ENCODE peak calls at places on chromosomes 3 and 15, in six cellular contexts. P is neural progenitor cell, U is mesendoderm, D is adipocyte, R is kidney, S is H9. O is an unnamed sample. For H3K4me1, the result is how much of the 10 kb centered on the place peaks cover.

GRCh38 chr3:73379465-73379864 is 245.3 kb downstream of the PDZRN3 start:
- DNase-seq in R (no peak), P (no peak), S (no peak), U (no peak), D (no peak), O (no peak)

GRCh38 chr3:72738752-72739520 is 109.3 kb downstream of the SHQ1 start:
- DNase-seq in R (peak), P (peak), S (peak), D (peak), U (peak), O (peak)

GRCh38 chr15:25058080-25058785 is 103.4 kb downstream of the SNRPN start:
- DNase-seq in S (peak), P (no peak), R (no peak), D (no peak), U (no peak), O (no peak)

GRCh38 chr15:45314960-45315359 is 62.9 kb downstream of the SLC28A2 start:
- DNase-seq in P (peak), U (peak), S (peak), D (peak), R (no peak), O (peak)

GRCh38 chr3:126926684-126927404 is 56.1 kb upstream of the PLXNA1 start:
- DNase-seq in S (no peak), D (peak), U (no peak), R (no peak), P (no peak), O (peak)

GRCh38 chr3:58635371-58636285 is 30.9 kb downstream of the FAM3D start:
- DNase-seq in U (no peak), P (no peak), S (peak), R (no peak), D (no peak), O (no peak)

GRCh38 chr15:51869074-51869425 is 39.6 kb downstream of the TMOD3 start:
- DNase-seq in R (no peak), P (no peak), S (no peak), U (no peak), D (peak), O (no peak)

GRCh38 chr3:172315401-172316091 is 132.7 kb downstream of the GHSR start:
- DNase-seq in U (peak), P (no peak), S (no peak), R (no peak), D (peak), O (peak)

GRCh38 chr15:81224232-81224631 is 27.6 kb downstream of the IL16 start:
- DNase-seq in S (no peak), D (no peak), P (no peak), R (no peak), U (no peak), O (peak)

GRCh38 chr3:2250783-2251182 is 152.1 kb downstream of the CNTN4 start:
- DNase-seq in R (no peak), U (no peak), D (no peak), P (no peak), S (no peak), O (no peak)

GRCh38 chr3:47425383-47425778 is 44.6 kb downstream of the PTPN23 start:
- DNase-seq in U (no peak), R (no peak), P (no peak), D (no peak), S (peak), O (no peak)

GRCh38 chr3:133548090-133548489 is 25.4 kb upstream of the CDV3 start:
- DNase-seq in R (no peak), P (no peak), D (peak), S (no peak), U (no peak), O (no peak)

GRCh38 chr15:82140859-82141258 is 95.0 kb upstream of the MEX3B start:
- DNase-seq in R (no peak), D (no peak), U (no peak), S (no peak), P (no peak), O (no peak)

GRCh38 chr3:31567036-31567435 is 34.3 kb downstream of the STT3B start:
- DNase-seq in U (peak), D (no peak), P (peak), R (no peak), S (peak), O (no peak)

GRCh38 chr3:181133832-181134231 is 144.3 kb upstream of the DNAJC19 start:
- DNase-seq in R (no peak), S (no peak), D (no peak), U (no peak), P (no peak), O (no peak)

GRCh38 chr15:52292780-52293392 is 2.7 kb downstream of the MYO5C start:
- DNase-seq in D (no peak), S (no peak), P (no peak), U (no peak), R (no peak), O (no peak)

DNA sequence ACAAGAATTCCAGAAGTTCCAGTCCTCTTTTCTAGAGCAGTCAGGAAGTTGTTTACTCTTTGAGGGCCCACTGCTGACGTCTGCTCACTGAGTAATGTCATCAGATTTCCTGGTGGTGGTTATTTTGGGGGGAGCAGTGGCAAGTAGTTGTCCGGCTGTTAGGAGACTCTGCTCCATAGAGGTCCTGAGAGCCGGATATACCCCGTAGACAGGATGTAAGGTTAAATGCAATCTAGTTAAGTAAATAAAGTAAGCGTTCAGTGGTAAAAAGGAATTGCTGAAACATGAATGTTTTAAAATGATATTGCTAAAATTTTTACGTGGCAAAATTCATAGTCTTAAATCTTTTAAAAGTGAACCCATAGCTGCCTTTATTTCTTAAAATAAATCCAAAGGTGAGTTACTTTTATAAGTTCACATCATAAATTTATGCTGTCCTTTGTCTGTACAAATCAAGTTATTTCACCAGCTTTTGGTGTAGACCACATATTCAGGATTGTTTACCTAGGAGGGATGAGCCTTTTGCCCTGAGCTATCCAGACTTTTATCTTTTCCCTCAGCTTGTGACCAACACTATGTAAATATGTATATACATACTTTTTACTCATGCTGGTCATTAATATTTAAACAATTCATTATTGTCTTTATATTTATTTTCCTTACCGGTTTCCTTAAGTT is 65.8 kb downstream of the PDE8A start:
- DNase-seq in P (no peak), S (no peak), D (peak), U (peak), R (no peak), O (no peak)
- H3K4me1 ChIP-seq in P (under half), S (under half), D (under half), U (under half), R (under half), O (under half)

GRCh38 chr3:189909573-189909972 is 211.1 kb downstream of the P3H2 start:
- DNase-seq in S (no peak), U (no peak), R (no peak), P (no peak), D (no peak), O (no peak)
- H3K4me1 ChIP-seq in S (under half), U (under half), R (under half), P (under half), D (under half), O (under half)

GRCh38 chr15:58492661-58493397 is 61.0 kb downstream of the LIPC start:
- DNase-seq in S (no peak), D (no peak), R (no peak), U (peak), P (no peak), O (no peak)

GRCh38 chr15:58498821-58499580 is 67.2 kb downstream of the LIPC start:
- DNase-seq in D (peak), S (no peak), R (peak), U (no peak), P (peak), O (no peak)

GRCh38 chr15:58497036-58497785 is 65.4 kb downstream of the LIPC start:
- DNase-seq in S (no peak), P (no peak), D (no peak), U (no peak), R (no peak), O (no peak)

GRCh38 chr15:58494581-58494980 is 62.8 kb downstream of the LIPC start:
- DNase-seq in D (no peak), U (no peak), P (no peak), R (no peak), S (no peak), O (no peak)

DNA sequence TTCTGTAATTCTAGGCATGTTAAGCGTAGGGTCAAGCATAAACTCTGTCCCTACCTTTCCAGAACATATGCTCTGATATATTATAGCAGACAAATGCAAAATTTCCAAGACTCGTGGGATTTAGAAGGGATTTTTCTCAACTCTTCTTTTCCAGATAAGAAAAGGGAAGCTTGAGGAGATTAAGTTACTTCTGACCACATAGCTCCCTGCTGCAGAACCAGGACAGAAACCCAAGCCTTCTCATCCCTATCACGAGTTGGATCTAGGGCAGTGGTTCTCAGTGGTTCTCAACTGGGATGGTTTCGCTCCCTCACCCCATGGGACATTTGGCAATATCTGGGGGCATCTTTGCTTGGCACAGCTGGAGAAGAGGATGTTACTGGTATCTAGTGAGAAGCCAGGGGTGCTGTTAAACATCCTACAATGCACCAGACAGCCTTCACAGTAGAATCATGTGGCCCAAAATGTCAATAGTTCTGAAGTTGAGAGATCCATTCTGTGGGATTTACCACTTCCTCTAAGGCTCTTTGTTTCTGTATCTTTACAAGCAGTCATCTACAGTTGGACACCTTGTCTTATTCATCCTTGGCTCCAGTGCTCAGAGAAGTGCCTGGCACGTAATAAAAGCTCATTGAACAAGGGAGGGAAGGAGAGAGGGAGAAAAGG is 64.2 kb downstream of the LIPC start:
- DNase-seq in S (no peak), D (peak), P (no peak), R (no peak), U (peak), O (no peak)
- H3K4me1 ChIP-seq in S (under half), D (under half), P (under half), R (under half), U (under half), O (under half)

GRCh38 chr3:50354186-50354764 is 3.6 kb downstream of the CYB561D2 start:
- DNase-seq in U (no peak), R (no peak), D (no peak), S (no peak), P (no peak), O (no peak)

GRCh38 chr3:50358355-50358926 is 880 bp downstream of the TMEM115 start:
- DNase-seq in U (no peak), S (no peak), R (no peak), P (no peak), D (no peak), O (no peak)

GRCh38 chr3:50354850-50355249 is 4.2 kb downstream of the CYB561D2 start:
- DNase-seq in D (no peak), P (no peak), S (no peak), U (no peak), R (no peak), O (no peak)

GRCh38 chr3:50356553-50356952 is 2.8 kb downstream of the TMEM115 start:
- DNase-seq in R (no peak), U (no peak), S (no peak), P (no peak), D (no peak), O (peak)

DNA sequence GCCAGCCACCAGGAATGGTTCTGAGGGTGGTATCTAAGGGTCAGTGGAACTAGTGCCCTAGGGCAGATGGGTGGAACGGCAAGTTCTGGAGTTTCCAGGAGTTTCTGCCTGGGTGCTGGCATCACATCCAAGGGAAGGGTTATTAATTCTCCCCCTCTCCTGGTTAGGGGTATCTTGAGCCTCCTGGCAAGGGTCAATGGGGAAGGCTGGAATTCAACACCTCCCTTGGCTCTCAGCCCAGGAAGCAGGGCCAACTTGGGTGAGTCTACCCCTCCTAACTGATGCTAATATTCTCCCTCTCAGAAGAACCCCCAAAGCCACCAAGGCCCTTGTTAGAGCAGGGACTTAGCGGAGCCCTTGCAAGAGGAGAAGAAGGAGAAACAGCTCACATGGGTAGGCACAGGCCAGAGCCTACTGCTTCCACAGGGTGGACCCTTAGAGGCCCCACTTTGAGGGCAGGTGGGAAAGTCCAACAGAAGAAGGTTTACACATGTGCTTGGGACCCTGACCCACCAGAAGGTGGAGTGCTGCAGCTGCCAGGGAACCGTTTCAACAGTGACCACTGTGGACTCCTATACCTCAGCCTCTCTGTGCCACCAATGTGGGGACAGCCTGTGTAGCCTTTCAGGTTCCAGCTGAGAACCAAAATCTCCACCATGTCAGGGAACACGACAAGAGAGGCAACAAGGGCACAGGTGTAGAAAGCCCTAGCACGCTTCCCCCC is 3.3 kb downstream of the TMEM115 start:
- DNase-seq in S (no peak), R (no peak), D (no peak), U (no peak), P (no peak), O (no peak)
- H3K4me1 ChIP-seq in S (under half), R (under half), D (under half), U (under half), P (under half), O (half or more)